ENCODE peak calls at places on chromosomes 1 and 21, in seven cellular contexts. Q is OCI-LY7, I is prostate gland, F is mesenchymal stem cell, R is lower lobe of right lung, J is right lobe of liver, K is HepG2. N is an unnamed sample.

GRCh38 chr1:55632058-55632457 is 416.9 kb upstream of the USP24 start:
- DNase-seq in K (no peak), Q (no peak), J (no peak), I (no peak), R (no peak), F (peak; percentile 11), N (no peak)

GRCh38 chr1:91866425-91866824 is 19.5 kb downstream of the TGFBR3 start:
- DNase-seq in F (no peak), K (no peak), I (no peak), R (no peak), J (no peak), Q (no peak), N (no peak)

GRCh38 chr1:118210051-118210722 is 25.2 kb upstream of the SPAG17 start:
- DNase-seq in R (no peak), I (no peak), Q (no peak), J (no peak), F (no peak), K (no peak), N (no peak)

GRCh38 chr1:8455700-8456305 is 137.9 kb downstream of the SLC45A1 start:
- DNase-seq in R (peak; percentile 58), Q (no peak), I (no peak), K (no peak), J (no peak), F (peak; percentile 45), N (no peak)

GRCh38 chr1:246583448-246584185 is 17.4 kb downstream of the CNST start:
- DNase-seq in Q (no peak), J (no peak), K (peak; percentile 98), R (no peak), I (no peak), F (peak; percentile 47), N (no peak)

GRCh38 chr1:223036479-223036845 is 106.6 kb downstream of the TLR5 start:
- DNase-seq in J (no peak), Q (no peak), F (no peak), R (no peak), I (no peak), K (no peak), N (no peak)

GRCh38 chr1:31414692-31415370 is 1.8 kb downstream of the SERINC2 start:
- DNase-seq in I (no peak), Q (no peak), K (no peak), J (peak; percentile 77), R (no peak), F (no peak), N (no peak)

GRCh38 chr1:171817511-171818265 is 23.6 kb upstream of the DNM3 start:
- DNase-seq in R (no peak), K (peak; percentile 30), I (no peak), Q (no peak), F (peak; percentile 93), J (no peak), N (no peak)

GRCh38 chr1:155507960-155508359 is 54.6 kb downstream of the ASH1L start:
- DNase-seq in Q (no peak), R (no peak), F (no peak), J (no peak), I (no peak), K (no peak), N (no peak)

GRCh38 chr21:41360072-41360821 is 1.6 kb upstream of the MX2 start:
- DNase-seq in Q (peak; percentile 47), F (no peak), I (peak; percentile 69), R (no peak), J (no peak), K (peak; percentile 46), N (peak; percentile 75)

GRCh38 chr21:42040411-42041180 is 30.4 kb upstream of the ZBTB21 start:
- DNase-seq in F (peak; percentile 100), K (peak; percentile 67), J (no peak), I (no peak), Q (no peak), R (peak; percentile 24), N (no peak)

GRCh38 chr1:243963566-243963965 is 87.5 kb upstream of the ZBTB18 start:
- DNase-seq in J (no peak), R (no peak), Q (no peak), K (no peak), F (no peak), I (no peak), N (no peak)

GRCh38 chr1:102191723-102192122 is 195.0 kb upstream of the OLFM3 start:
- DNase-seq in Q (peak; percentile 21), I (no peak), J (no peak), F (peak; percentile 56), R (no peak), K (peak; percentile 45), N (peak; percentile 37)

DNA sequence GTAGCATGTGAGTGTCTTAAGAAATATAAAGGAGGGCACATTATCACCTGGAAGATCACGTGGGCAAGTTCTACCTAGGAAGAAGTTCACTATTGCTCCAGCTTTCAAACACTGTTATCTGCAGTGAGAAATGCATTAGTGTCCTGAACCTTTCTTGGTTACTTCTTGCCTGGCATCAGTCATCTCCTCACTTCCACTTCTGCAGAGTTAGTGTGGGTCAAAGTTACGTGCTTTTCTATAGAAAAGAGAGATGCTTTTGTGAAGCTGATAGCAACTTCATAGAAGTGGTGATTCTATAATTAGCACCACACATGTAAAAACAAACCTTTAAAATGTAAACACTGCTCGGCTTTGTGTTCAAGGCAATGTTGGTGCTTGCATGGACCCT is 57.2 kb downstream of the MRPS6 start:
- DNase-seq in Q (no peak), I (no peak), R (no peak), F (no peak), K (no peak), J (no peak), N (no peak)
- H3K4me1 ChIP-seq in Q (peaks cover 20% of the 10 kb centered on the region), I (no peaks in the 10 kb centered on the region), R (peaks cover 47% of the 10 kb centered on the region), F (peaks cover 34% of the 10 kb centered on the region), K (peaks cover 27% of the 10 kb centered on the region), J (no peaks in the 10 kb centered on the region), N (peaks cover 5% of the 10 kb centered on the region)

GRCh38 chr21:45250272-45250671 is 37.4 kb downstream of the POFUT2 start:
- DNase-seq in K (no peak), R (no peak), J (no peak), I (no peak), Q (no peak), F (no peak), N (no peak)

GRCh38 chr21:45251635-45252447 is 35.9 kb downstream of the POFUT2 start:
- DNase-seq in K (no peak), I (no peak), F (no peak), Q (no peak), J (no peak), R (no peak), N (no peak)

GRCh38 chr21:45252448-45252925 is 35.2 kb downstream of the POFUT2 start:
- DNase-seq in J (no peak), F (no peak), Q (no peak), R (no peak), I (no peak), K (no peak), N (no peak)

GRCh38 chr21:45249626-45250025 is 38.1 kb downstream of the POFUT2 start:
- DNase-seq in Q (no peak), R (no peak), K (no peak), I (no peak), F (no peak), J (no peak), N (no peak)

GRCh38 chr21:45250914-45251634 is 36.6 kb downstream of the POFUT2 start:
- DNase-seq in R (no peak), J (no peak), F (no peak), Q (no peak), K (no peak), I (no peak), N (no peak)
- H3K36me3 ChIP-seq in R (no peaks in the 10 kb centered on the region), J (no peaks in the 10 kb centered on the region), F (no peaks in the 10 kb centered on the region), Q (no peaks in the 10 kb centered on the region), K (no peaks in the 10 kb centered on the region), I (no peaks in the 10 kb centered on the region), N (no peaks in the 10 kb centered on the region)

GRCh38 chr21:34880401-34880800 is 168.7 kb downstream of the RUNX1 start:
- DNase-seq in J (no peak), F (peak; percentile 6), Q (no peak), R (no peak), I (no peak), K (no peak), N (no peak)
- H3K4me1 ChIP-seq in J (no peaks in the 10 kb centered on the region), F (peaks cover 7% of the 10 kb centered on the region), Q (peaks cover 30% of the 10 kb centered on the region), R (peaks cover 58% of the 10 kb centered on the region), I (peaks cover 3% of the 10 kb centered on the region), K (peaks cover 47% of the 10 kb centered on the region), N (peaks cover 14% of the 10 kb centered on the region)

GRCh38 chr1:24165500-24165899 is 21.6 kb downstream of the IFNLR1 start:
- DNase-seq in R (no peak), I (no peak), J (no peak), Q (no peak), K (no peak), F (no peak), N (no peak)
- H3K36me3 ChIP-seq in R (peaks cover 4% of the 10 kb centered on the region), I (no peaks in the 10 kb centered on the region), J (no peaks in the 10 kb centered on the region), Q (peaks cover 92% of the 10 kb centered on the region), K (peaks cover 18% of the 10 kb centered on the region), F (no peaks in the 10 kb centered on the region), N (no peaks in the 10 kb centered on the region)

DNA sequence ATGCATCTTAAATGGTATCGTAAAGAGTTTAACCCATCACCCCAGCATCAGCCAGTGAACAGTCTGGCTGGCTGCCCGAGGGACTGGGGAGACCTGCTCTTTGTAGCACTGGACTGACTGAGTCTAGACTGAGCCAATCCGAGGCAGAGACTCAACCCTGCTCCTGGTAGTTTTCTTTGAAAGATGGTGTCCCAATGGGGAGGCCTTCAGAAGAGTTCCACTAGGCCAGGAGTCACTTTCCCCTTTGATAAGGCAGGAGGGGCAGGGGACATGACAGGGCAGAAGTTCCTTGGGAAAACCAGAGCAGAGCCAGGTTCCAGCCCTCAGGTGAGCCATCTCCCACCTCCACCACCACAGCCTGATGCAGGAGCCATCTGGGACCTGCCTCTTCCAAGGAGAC is 203.5 kb downstream of the CAMTA1 start:
- DNase-seq in R (no peak), Q (no peak), F (no peak), K (no peak), I (no peak), J (no peak), N (no peak)
- H3K4me1 ChIP-seq in R (no peaks in the 10 kb centered on the region), Q (no peaks in the 10 kb centered on the region), F (peaks cover 1% of the 10 kb centered on the region), K (no peaks in the 10 kb centered on the region), I (no peaks in the 10 kb centered on the region), J (no peaks in the 10 kb centered on the region), N (no peaks in the 10 kb centered on the region)

GRCh38 chr1:40060351-40060750 is 19.8 kb downstream of the CAP1 start:
- DNase-seq in Q (no peak), J (no peak), F (no peak), R (no peak), I (no peak), K (no peak), N (no peak)
- H3K36me3 ChIP-seq in Q (peaks cover 88% of the 10 kb centered on the region), J (peaks cover 34% of the 10 kb centered on the region), F (peaks cover 83% of the 10 kb centered on the region), R (peaks cover 56% of the 10 kb centered on the region), I (peaks cover 8% of the 10 kb centered on the region), K (peaks cover 48% of the 10 kb centered on the region), N (no peaks in the 10 kb centered on the region)

DNA sequence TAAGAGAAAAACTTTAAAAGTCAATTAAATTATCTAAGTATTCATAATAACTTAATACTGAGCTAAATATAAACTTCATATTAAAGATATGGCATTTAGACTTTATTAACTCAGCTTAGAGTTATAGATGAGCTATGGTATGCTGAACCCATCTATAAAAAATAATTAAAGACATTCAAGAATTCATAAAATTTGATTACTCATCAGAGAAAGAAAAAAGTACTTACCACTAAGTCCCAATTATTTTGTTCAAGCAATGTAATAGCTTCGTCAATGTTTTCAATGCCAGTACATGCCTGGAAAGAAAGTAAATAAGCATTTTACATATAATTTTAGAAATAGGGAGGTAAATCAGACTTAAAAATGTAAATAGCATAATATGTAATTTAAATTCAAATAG is 102.4 kb downstream of the FAF1 start:
- DNase-seq in R (no peak), F (no peak), I (no peak), Q (no peak), K (no peak), J (no peak), N (no peak)
- H3K4me1 ChIP-seq in R (no peaks in the 10 kb centered on the region), F (no peaks in the 10 kb centered on the region), I (no peaks in the 10 kb centered on the region), Q (no peaks in the 10 kb centered on the region), K (peaks cover 32% of the 10 kb centered on the region), J (no peaks in the 10 kb centered on the region), N (peaks cover 4% of the 10 kb centered on the region)

GRCh38 chr1:52423771-52424170 is 19.4 kb downstream of the PRPF38A start:
- DNase-seq in R (no peak), I (no peak), K (no peak), Q (no peak), F (peak; percentile 14), J (no peak), N (no peak)
- H3K36me3 ChIP-seq in R (peaks cover 79% of the 10 kb centered on the region), I (no peaks in the 10 kb centered on the region), K (peaks cover 47% of the 10 kb centered on the region), Q (peaks cover 73% of the 10 kb centered on the region), F (peaks cover 59% of the 10 kb centered on the region), J (peaks cover 24% of the 10 kb centered on the region), N (no peaks in the 10 kb centered on the region)